ENCODE peak calls at places on chromosome 16, in five cellular contexts. N is mammary epithelial cell, C is cardiac muscle cell, O is HFF-Myc, B is kidney epithelial cell. D is an unnamed sample.

GRCh38 chr16:85357924-85358505 is 245.7 kb upstream of the CIBAR2 start:
- DNase-seq in N (no peak), C (no peak), B (no peak), O (no peak), D (no peak)

GRCh38 chr16:528111-529011 is 849 bp downstream of the CAPN15 start:
- DNase-seq in C (peak), B (no peak), N (peak), O (no peak), D (peak)

GRCh38 chr16:1614226-1615102 is 2.3 kb downstream of the CRAMP1 start:
- DNase-seq in B (no peak), O (no peak), N (peak), C (peak), D (peak)

GRCh38 chr16:67182288-67182687 is 1.5 kb downstream of the MATCAP1 start:
- DNase-seq in B (no peak), O (no peak), C (no peak), N (no peak), D (no peak)

GRCh38 chr16:57592591-57593003 is 35.8 kb upstream of the ADGRG1 start:
- DNase-seq in B (no peak), N (no peak), O (no peak), C (no peak), D (no peak)

GRCh38 chr16:85041184-85041928 is 13.8 kb downstream of the KIAA0513 start:
- DNase-seq in O (no peak), C (no peak), N (no peak), B (no peak), D (no peak)

GRCh38 chr16:19361587-19361986 is 56.1 kb upstream of the TMC5 start:
- DNase-seq in O (no peak), C (no peak), N (no peak), B (no peak), D (no peak)

GRCh38 chr16:67406628-67407027 is 9.6 kb downstream of the ZDHHC1 start:
- DNase-seq in B (no peak), O (peak), C (peak), N (peak), D (peak)

GRCh38 chr16:58814348-58814801 is 80.3 kb upstream of the GOT2 start:
- DNase-seq in B (peak), C (peak), N (peak), O (peak), D (peak)

GRCh38 chr16:58738672-58739296 is 4.7 kb upstream of the GOT2 start:
- DNase-seq in N (no peak), C (no peak), O (no peak), B (no peak), D (no peak)

GRCh38 chr16:67504190-67505021 is 21.1 kb upstream of the AGRP start:
- DNase-seq in C (no peak), N (no peak), O (no peak), B (no peak), D (no peak)

GRCh38 chr16:28193530-28194423 is 18.0 kb downstream of the XPO6 start:
- DNase-seq in B (peak), C (peak), O (peak), N (peak), D (peak)
- H3K4me3 ChIP-seq in B (no peak), C (no peak), O (no peak), N (no peak), D (peak)

GRCh38 chr16:10988164-10988803 is 43.9 kb downstream of the CLEC16A start:
- DNase-seq in N (no peak), O (no peak), C (no peak), B (no peak), D (no peak)
- TF ChIP-seq CTCF in N (peak), O (peak), C (peak), B (peak), D (peak)

GRCh38 chr16:88941933-88942909 is 34.8 kb downstream of the CBFA2T3 start:
- DNase-seq in O (no peak), B (no peak), C (peak), N (no peak), D (no peak)
- H3K4me3 ChIP-seq in O (no peak), B (no peak), C (peak), N (no peak), D (no peak)

GRCh38 chr16:30447512-30448226 is 2.0 kb upstream of the SEPHS2 start:
- DNase-seq in N (no peak), B (no peak), C (no peak), O (no peak), D (no peak)
- TF ChIP-seq CTCF in N (no peak), B (no peak), C (no peak), O (no peak), D (no peak)

GRCh38 chr16:53219795-53220194 is 165.0 kb downstream of the CHD9 start:
- DNase-seq in N (no peak), B (no peak), O (no peak), C (peak), D (peak)

GRCh38 chr16:53216798-53217197 is 162.0 kb downstream of the CHD9 start:
- DNase-seq in C (no peak), O (no peak), B (no peak), N (no peak), D (no peak)

GRCh38 chr16:53224932-53225533 is 170.2 kb downstream of the CHD9 start:
- DNase-seq in N (peak), C (no peak), O (no peak), B (no peak), D (peak)

DNA sequence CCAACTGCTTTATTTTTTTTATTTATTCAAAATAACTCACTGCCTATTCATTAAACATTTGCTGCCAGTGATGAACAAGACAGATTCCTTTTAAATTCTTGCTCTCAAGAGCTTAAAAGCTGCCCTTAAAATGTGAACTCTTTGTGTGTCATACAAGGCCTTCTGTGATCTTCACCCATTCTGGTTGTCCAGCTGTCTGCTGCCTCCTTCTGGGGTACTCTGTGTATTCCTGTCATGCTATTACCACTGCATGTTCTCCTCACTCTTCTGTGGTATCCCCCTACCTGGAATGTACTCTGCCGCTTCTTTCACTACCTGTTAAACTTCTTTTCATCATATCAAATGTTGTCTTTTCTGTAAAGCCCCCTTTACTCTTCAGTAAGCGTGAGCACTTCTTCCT is 165.8 kb downstream of the CHD9 start:
- DNase-seq in O (no peak), N (no peak), B (no peak), C (peak), D (peak)
- H3K4me3 ChIP-seq in O (no peak), N (no peak), B (no peak), C (no peak), D (no peak)

GRCh38 chr16:26701243-26701886 is 365.4 kb upstream of the C16orf82 start:
- DNase-seq in C (no peak), B (no peak), N (no peak), O (no peak), D (no peak)
- TF ChIP-seq CTCF in C (no peak), B (no peak), N (no peak), O (no peak), D (no peak)

GRCh38 chr16:50152386-50152806 is 710 bp upstream of the TENT4B start:
- DNase-seq in N (peak), O (no peak), B (no peak), C (peak), D (peak)
- H3K4me3 ChIP-seq in N (peak), O (peak), B (peak), C (peak), D (peak)

DNA sequence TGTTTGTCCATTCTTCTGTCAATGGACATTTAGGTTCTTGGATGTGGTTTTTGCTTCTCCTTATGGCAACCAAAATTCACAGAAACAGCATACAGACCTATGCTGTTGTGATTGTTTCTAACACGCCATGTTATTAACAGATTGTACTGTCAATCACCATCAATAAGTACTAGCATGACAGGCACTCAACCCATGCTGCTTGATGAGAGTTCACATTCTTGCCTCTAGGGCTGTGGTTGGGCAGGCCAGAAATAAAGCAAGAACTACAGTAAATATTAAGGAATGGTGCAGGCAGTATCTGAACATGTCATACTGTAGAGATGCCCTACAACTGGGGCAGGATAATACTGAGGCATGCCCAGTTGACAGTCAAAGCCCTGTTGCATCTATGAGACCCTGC is 171.2 kb upstream of the ZFHX3 start:
- DNase-seq in N (no peak), C (no peak), O (no peak), B (no peak), D (no peak)
- TF ChIP-seq CTCF in N (no peak), C (no peak), O (peak), B (peak), D (peak)

GRCh38 chr16:12059216-12059769 is 82.8 kb downstream of the SNX29 start:
- DNase-seq in B (no peak), N (no peak), C (no peak), O (no peak), D (no peak)
- H3K4me3 ChIP-seq in B (no peak), N (no peak), C (no peak), O (no peak), D (no peak)